ENCODE peak calls at places on chromosome 7, in five cellular contexts. E is naive thymus-derived CD4-positive, alpha-beta T cell; M is upper lobe of left lung; J is SJSA1; Y is cardiac muscle cell. U is an unnamed sample.

GRCh38 chr7:124171068-124171467 is 138.2 kb upstream of the TMEM229A start:
- DNase-seq in E (no peak), Y (peak), J (no peak), M (no peak), U (no peak)

GRCh38 chr7:32416846-32417245 is 73.3 kb downstream of the LSM5 start:
- DNase-seq in E (no peak), J (no peak), M (no peak), Y (no peak), U (no peak)

GRCh38 chr7:88111136-88111748 is 108.6 kb downstream of the SRI start:
- DNase-seq in E (peak), Y (peak), J (no peak), M (no peak), U (no peak)

GRCh38 chr7:94183289-94183749 is 179.2 kb upstream of the BET1 start:
- DNase-seq in M (no peak), Y (peak), E (no peak), J (peak), U (no peak)

GRCh38 chr7:107742678-107743566 is 1.0 kb upstream of the CBLL1 start:
- DNase-seq in E (no peak), M (peak), J (no peak), Y (no peak), U (no peak)

GRCh38 chr7:130273081-130273699 is 6.5 kb downstream of the CPA2 start:
- DNase-seq in J (no peak), M (no peak), E (peak), Y (peak), U (no peak)

GRCh38 chr7:127708788-127709187 is 56.8 kb downstream of the SND1 start:
- DNase-seq in J (peak), Y (peak), M (no peak), E (peak), U (peak)

GRCh38 chr7:26500749-26501352 is 209.2 kb downstream of the SNX10 start:
- DNase-seq in M (no peak), E (no peak), Y (peak), J (no peak), U (no peak)

GRCh38 chr7:25180946-25181345 is 47.3 kb downstream of the NPVF start:
- DNase-seq in Y (peak), M (no peak), J (no peak), E (no peak), U (no peak)

GRCh38 chr7:72751978-72752377 is 76.0 kb downstream of the TYW1B start:
- DNase-seq in E (no peak), Y (peak), M (no peak), J (no peak), U (no peak)

GRCh38 chr7:40493609-40494041 is 358.8 kb downstream of the SUGCT start:
- DNase-seq in J (no peak), M (no peak), E (no peak), Y (no peak), U (no peak)

GRCh38 chr7:83814480-83814879 is 165.5 kb upstream of the SEMA3E start:
- DNase-seq in Y (no peak), J (no peak), E (no peak), M (no peak), U (no peak)

GRCh38 chr7:128831994-128832879 is 2.0 kb downstream of the FLNC start:
- DNase-seq in M (peak), J (no peak), E (no peak), Y (peak), U (no peak)

GRCh38 chr7:127648986-127649385 is 3.0 kb upstream of the SND1 start:
- DNase-seq in E (no peak), M (no peak), J (no peak), Y (no peak), U (no peak)

GRCh38 chr7:111090834-111091233 is at the start of gene LRRN3:
- DNase-seq in E (peak), M (no peak), J (no peak), Y (peak), U (peak)

GRCh38 chr7:157009170-157009777 is 1.2 kb downstream of the MNX1 start:
- DNase-seq in J (no peak), E (no peak), Y (no peak), M (peak), U (no peak)

GRCh38 chr7:7421850-7422249 is 113.8 kb downstream of the COL28A1 start:
- DNase-seq in M (no peak), Y (no peak), J (no peak), E (no peak), U (no peak)

GRCh38 chr7:91286432-91286831 is 22.2 kb downstream of the FZD1 start:
- DNase-seq in J (no peak), Y (no peak), M (no peak), E (no peak), U (no peak)

GRCh38 chr7:103689262-103689661 is 243.3 kb upstream of the SLC26A5 start:
- DNase-seq in Y (no peak), E (no peak), M (no peak), J (no peak), U (no peak)

GRCh38 chr7:43779032-43779812 is 20.7 kb downstream of the BLVRA start:
- DNase-seq in E (no peak), Y (peak), J (peak), M (peak), U (no peak)

GRCh38 chr7:4809691-4810090 is 34.3 kb downstream of the AP5Z1 start:
- DNase-seq in E (no peak), J (no peak), M (no peak), Y (no peak), U (no peak)

GRCh38 chr7:79386688-79387422 is 66.6 kb downstream of the MAGI2 start:
- DNase-seq in J (no peak), E (no peak), Y (peak), M (no peak), U (no peak)

GRCh38 chr7:47329320-47329926 is 252.5 kb downstream of the TNS3 start:
- DNase-seq in M (peak), E (no peak), Y (no peak), J (no peak), U (no peak)

GRCh38 chr7:126501617-126502016 is 751.1 kb downstream of the GRM8 start:
- DNase-seq in E (no peak), J (no peak), M (no peak), Y (no peak), U (no peak)

GRCh38 chr7:7257899-7258692 is 75.8 kb downstream of the C1GALT1 start:
- DNase-seq in J (no peak), M (no peak), E (no peak), Y (no peak), U (no peak)

GRCh38 chr7:96088579-96088978 is 233.3 kb downstream of the SLC25A13 start:
- DNase-seq in M (no peak), E (no peak), Y (no peak), J (no peak), U (no peak)
- H3K4me3 ChIP-seq in M (no peak), E (no peak), Y (no peak), J (no peak), U (no peak)

DNA sequence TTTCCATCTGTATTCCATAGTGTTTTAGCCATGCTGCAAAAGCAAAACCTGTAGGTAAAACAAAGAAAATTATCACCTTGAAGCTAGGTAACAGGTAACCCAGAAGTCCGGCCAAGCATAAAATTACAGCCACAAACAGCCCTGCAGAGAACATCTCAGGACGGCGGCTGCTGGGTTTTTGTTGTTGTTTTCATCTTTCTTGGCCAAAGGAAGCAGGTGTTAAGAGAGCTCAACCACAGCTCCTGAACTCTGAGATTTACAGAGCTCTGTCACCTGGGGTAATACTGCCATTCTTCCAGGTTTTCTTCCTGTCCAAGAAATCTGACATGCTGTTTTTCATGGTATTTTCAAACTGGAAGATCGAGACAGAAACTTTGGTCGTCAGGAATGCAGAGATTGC is 847 bp upstream of the SCIN start:
- DNase-seq in Y (no peak), E (no peak), M (no peak), J (no peak), U (no peak)
- H3K4me3 ChIP-seq in Y (peak), E (no peak), M (no peak), J (no peak), U (no peak)

DNA sequence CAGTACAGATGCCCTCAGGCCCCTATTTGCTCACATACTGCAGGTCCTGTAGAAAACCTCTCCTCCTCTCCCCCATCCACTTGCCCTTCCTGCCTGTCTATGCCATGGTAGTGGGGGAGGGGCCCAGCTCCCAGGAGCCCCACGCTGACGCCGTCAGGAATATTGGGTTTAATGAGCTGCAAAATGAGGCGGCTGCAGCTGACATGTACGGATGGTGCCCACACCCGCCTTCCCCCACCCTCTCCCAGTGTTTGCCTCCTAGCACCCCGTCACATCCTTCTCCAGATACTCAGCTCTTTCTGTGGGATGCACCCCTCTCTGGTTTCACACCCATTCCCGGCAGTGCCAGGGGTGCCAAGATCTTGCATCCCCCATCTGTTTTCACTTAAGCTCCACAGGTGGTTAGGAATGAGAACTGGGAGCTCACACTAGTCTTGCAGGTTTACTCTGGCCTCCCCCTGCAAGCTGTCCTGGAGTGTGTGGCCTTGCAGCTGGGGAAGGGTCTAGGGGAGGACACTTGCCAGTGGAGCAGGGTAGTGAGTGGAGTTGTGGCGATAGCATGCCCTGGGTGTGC is 26.1 kb downstream of the GBX1 start:
- DNase-seq in M (no peak), E (no peak), Y (no peak), J (no peak), U (no peak)
- H3K4me3 ChIP-seq in M (no peak), E (no peak), Y (no peak), J (no peak), U (no peak)

GRCh38 chr7:132475037-132475668 is 101.1 kb downstream of the PLXNA4 start:
- DNase-seq in E (no peak), Y (no peak), M (no peak), J (no peak), U (no peak)
- H3K4me3 ChIP-seq in E (no peak), Y (no peak), M (no peak), J (no peak), U (no peak)

GRCh38 chr7:100477871-100478248 is 1.2 kb downstream of the TSC22D4 start:
- DNase-seq in E (no peak), M (no peak), J (no peak), Y (no peak), U (no peak)

GRCh38 chr7:100476108-100476780 is 2.8 kb downstream of the TSC22D4 start:
- DNase-seq in E (no peak), J (no peak), M (no peak), Y (no peak), U (no peak)

GRCh38 chr7:100472854-100473499 is 6.0 kb downstream of the TSC22D4 start:
- DNase-seq in Y (peak), M (no peak), J (no peak), E (no peak), U (no peak)

GRCh38 chr7:100476903-100477870 is 1.8 kb downstream of the TSC22D4 start:
- DNase-seq in M (peak), Y (no peak), E (no peak), J (no peak), U (peak)

DNA sequence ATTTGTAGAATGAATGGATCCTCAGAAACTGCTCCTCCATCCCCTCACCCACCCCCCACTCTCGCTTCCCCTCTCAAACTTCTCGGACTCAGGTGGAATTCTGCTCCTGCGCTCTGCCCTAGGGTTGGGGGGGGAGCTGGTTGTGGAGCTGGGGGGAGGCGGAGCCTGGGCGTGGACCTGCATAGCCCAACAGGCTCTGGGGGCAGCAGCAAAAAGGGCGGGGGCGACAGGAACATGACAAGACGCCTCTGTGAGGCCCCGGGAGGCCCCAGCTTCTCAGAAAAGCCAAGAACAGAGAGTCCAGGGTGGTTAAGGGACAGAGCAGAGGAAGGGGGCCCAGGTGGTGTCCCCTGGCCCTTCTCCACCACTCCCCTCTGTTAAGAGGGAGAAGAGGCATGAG is 3.5 kb downstream of the TSC22D4 start:
- DNase-seq in J (no peak), Y (no peak), M (no peak), E (no peak), U (no peak)
- H3K4me3 ChIP-seq in J (no peak), Y (peak), M (no peak), E (peak), U (peak)

GRCh38 chr7:2171855-2172254 is 60.9 kb downstream of the MAD1L1 start:
- DNase-seq in Y (no peak), M (no peak), E (no peak), J (peak), U (no peak)

GRCh38 chr7:2175514-2175913 is 57.2 kb downstream of the MAD1L1 start:
- DNase-seq in J (peak), E (no peak), M (no peak), Y (peak), U (no peak)

GRCh38 chr7:2175091-2175490 is 57.7 kb downstream of the MAD1L1 start:
- DNase-seq in Y (no peak), E (no peak), J (no peak), M (no peak), U (no peak)

GRCh38 chr7:2172311-2173183 is 60.2 kb downstream of the MAD1L1 start:
- DNase-seq in J (peak), Y (peak), E (no peak), M (peak), U (no peak)

GRCh38 chr7:2173184-2173827 is 59.4 kb downstream of the MAD1L1 start:
- DNase-seq in E (no peak), J (peak), M (no peak), Y (no peak), U (no peak)
- H3K4me3 ChIP-seq in E (no peak), J (no peak), M (no peak), Y (no peak), U (no peak)

DNA sequence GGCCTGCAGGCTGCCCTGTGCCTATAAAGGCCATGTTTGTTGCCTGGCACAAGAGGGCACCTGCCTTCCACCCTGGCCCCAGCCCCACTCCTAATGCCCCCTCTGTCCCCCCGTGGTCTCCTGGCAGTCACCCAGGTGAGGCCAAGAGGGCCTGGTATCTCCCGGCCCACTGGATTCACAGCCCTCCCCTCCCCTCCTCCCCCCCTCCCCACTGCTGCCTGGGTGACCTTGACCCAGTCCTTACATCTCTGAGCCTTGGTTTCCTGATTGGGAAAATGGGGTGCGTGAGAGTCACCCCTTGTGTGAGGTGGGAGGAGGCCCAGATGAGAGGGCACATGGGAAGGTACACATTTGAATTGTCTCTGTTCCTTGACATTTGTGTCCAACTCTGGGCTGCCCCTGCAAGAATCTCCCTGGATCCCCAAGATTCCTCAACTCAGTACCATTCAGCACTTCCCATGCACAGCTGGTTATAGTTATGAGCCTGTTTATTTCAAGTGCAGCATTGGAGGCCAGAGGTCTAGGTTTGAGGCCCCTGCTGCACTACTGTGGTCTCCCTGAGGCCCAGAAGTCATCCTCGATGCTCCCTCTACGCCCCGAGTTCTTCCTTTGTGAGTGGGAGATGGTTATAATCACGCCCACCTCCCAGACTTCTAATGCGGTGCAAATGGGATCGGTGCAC is 58.9 kb downstream of the TMEM270 start:
- DNase-seq in E (no peak), J (no peak), Y (no peak), M (no peak), U (no peak)
- H3K4me3 ChIP-seq in E (no peak), J (no peak), Y (no peak), M (no peak), U (no peak)